ENCODE peak calls at places on chromosome 1, in ten cellular contexts. E, Q, H, V, L, J, U, R, G and O are unnamed samples.

GRCh38 chr1:101996830-101997485 is at the start of gene OLFM3:
- DNase-seq in J (no peak), G (peak; percentile 65), E (peak; percentile 86), Q (peak; percentile 53), V (no peak), H (peak; percentile 12), L (no peak), R (no peak), U (no peak), O (no peak)

GRCh38 chr1:13892671-13893325 is 192.8 kb downstream of the PRDM2 start:
- DNase-seq in U (no peak), R (no peak), G (no peak), E (peak; percentile 39), H (peak; percentile 6), Q (no peak), V (peak; percentile 57), J (no peak), L (no peak), O (no peak)

GRCh38 chr1:202760589-202760988 is 47.6 kb downstream of the KDM5B start:
- DNase-seq in H (no peak), V (no peak), E (no peak), L (no peak), J (no peak), G (no peak), R (no peak), Q (no peak), U (no peak), O (no peak)

GRCh38 chr1:19435181-19435580 is 50.2 kb downstream of the CAPZB start:
- DNase-seq in R (no peak), U (no peak), G (no peak), J (no peak), V (no peak), Q (no peak), E (no peak), H (no peak), L (no peak), O (no peak)

GRCh38 chr1:84433253-84434080 is 35.2 kb downstream of the DNASE2B start:
- DNase-seq in L (peak; percentile 22), R (peak; percentile 18), V (peak; percentile 96), Q (peak; percentile 87), G (peak; percentile 77), H (peak; percentile 65), E (peak; percentile 75), J (peak; percentile 36), U (peak; percentile 32), O (no peak)

GRCh38 chr1:196462101-196462500 is 146.1 kb downstream of the KCNT2 start:
- DNase-seq in Q (no peak), E (no peak), J (no peak), U (no peak), R (no peak), L (no peak), H (no peak), V (no peak), G (no peak), O (no peak)

GRCh38 chr1:235093013-235093618 is 35.5 kb downstream of the TOMM20 start:
- DNase-seq in J (no peak), R (no peak), H (peak; percentile 19), G (peak; percentile 80), E (peak; percentile 93), U (no peak), V (peak; percentile 61), Q (peak; percentile 49), L (no peak), O (no peak)

GRCh38 chr1:44327679-44328491 is 27.2 kb downstream of the ERI3 start:
- DNase-seq in L (no peak), J (no peak), H (no peak), Q (peak; percentile 100), U (no peak), V (peak; percentile 89), E (peak; percentile 91), G (peak; percentile 81), R (no peak), O (no peak)

GRCh38 chr1:110356379-110356778 is 17.2 kb downstream of the RBM15 start:
- DNase-seq in G (peak; percentile 34), Q (no peak), U (no peak), H (no peak), E (no peak), J (no peak), R (no peak), L (no peak), V (peak; percentile 44), O (no peak)

GRCh38 chr1:81660286-81660685 is 140.4 kb upstream of the ADGRL2 start:
- DNase-seq in G (no peak), E (peak; percentile 21), J (no peak), L (no peak), V (no peak), U (no peak), Q (peak; percentile 10), H (no peak), R (no peak), O (no peak)

GRCh38 chr1:9842781-9843575 is 19.2 kb upstream of the CLSTN1 start:
- DNase-seq in J (no peak), U (no peak), R (no peak), G (peak; percentile 22), V (no peak), Q (no peak), L (no peak), E (no peak), H (no peak), O (peak; percentile 83)

GRCh38 chr1:227945891-227946623 is 1.7 kb downstream of the WNT9A start:
- DNase-seq in E (peak; percentile 31), U (no peak), Q (peak; percentile 73), V (peak; percentile 81), R (no peak), G (peak; percentile 79), H (no peak), J (no peak), L (no peak), O (peak; percentile 92)

GRCh38 chr1:6002714-6003501 is 10.7 kb upstream of the NPHP4 start:
- DNase-seq in Q (no peak), L (no peak), J (no peak), G (peak; percentile 61), H (no peak), U (no peak), E (no peak), V (no peak), R (no peak), O (peak; percentile 69)

GRCh38 chr1:63759778-63760177 is 14.0 kb upstream of the ROR1 start:
- DNase-seq in U (no peak), Q (no peak), H (no peak), J (no peak), V (no peak), L (no peak), E (no peak), R (no peak), G (no peak), O (no peak)

GRCh38 chr1:12314328-12314903 is 84.6 kb downstream of the VPS13D start:
- DNase-seq in U (no peak), E (no peak), J (no peak), G (no peak), V (no peak), R (no peak), H (no peak), Q (peak; percentile 41), L (no peak), O (no peak)

GRCh38 chr1:3307359-3307758 is 147.1 kb upstream of the ARHGEF16 start:
- DNase-seq in Q (no peak), J (no peak), G (no peak), R (no peak), E (no peak), H (no peak), V (no peak), U (no peak), L (no peak), O (no peak)

GRCh38 chr1:167582064-167582463 is 28.5 kb upstream of the CREG1 start:
- DNase-seq in L (no peak), H (no peak), Q (no peak), J (no peak), G (no peak), E (no peak), U (no peak), V (no peak), R (no peak), O (no peak)

GRCh38 chr1:36384542-36385409 is 948 bp downstream of the STK40 start:
- DNase-seq in G (peak; percentile 24), E (peak; percentile 70), Q (peak; percentile 51), J (peak; percentile 17), U (no peak), L (peak; percentile 46), R (peak; percentile 19), H (peak; percentile 58), V (peak; percentile 82), O (no peak)

GRCh38 chr1:220325306-220325995 is 53.2 kb upstream of the RAB3GAP2 start:
- DNase-seq in L (no peak), Q (no peak), G (no peak), J (no peak), U (no peak), R (no peak), V (no peak), H (no peak), E (no peak), O (no peak)

GRCh38 chr1:223216074-223216473 is 73.0 kb upstream of the TLR5 start:
- DNase-seq in R (no peak), Q (no peak), H (no peak), E (no peak), J (no peak), L (no peak), G (no peak), V (no peak), U (no peak), O (no peak)

GRCh38 chr1:12619396-12620141 is 1.6 kb upstream of the DHRS3 start:
- DNase-seq in U (peak; percentile 61), V (peak; percentile 37), Q (peak; percentile 89), L (peak; percentile 65), R (peak; percentile 58), G (peak; percentile 78), H (peak; percentile 88), E (peak; percentile 93), J (peak; percentile 67), O (no peak)

GRCh38 chr1:183472488-183473285 is at the start of gene SMG7:
- DNase-seq in E (peak; percentile 60), U (peak; percentile 33), Q (peak; percentile 50), H (peak; percentile 64), L (peak; percentile 60), R (peak; percentile 52), V (peak; percentile 77), J (peak; percentile 23), G (peak; percentile 27), O (peak; percentile 97)

GRCh38 chr1:111748618-111749337 is 6.9 kb upstream of the DDX20 start:
- DNase-seq in U (no peak), H (no peak), J (no peak), G (no peak), Q (no peak), L (no peak), V (no peak), R (no peak), E (peak; percentile 45), O (no peak)

GRCh38 chr1:177629526-177629925 is 340.3 kb downstream of the SEC16B start:
- DNase-seq in G (no peak), H (no peak), R (no peak), Q (no peak), J (no peak), V (no peak), U (no peak), E (no peak), L (no peak), O (no peak)

GRCh38 chr1:28926629-28927441 is 12.5 kb downstream of the EPB41 start:
- DNase-seq in R (no peak), G (peak; percentile 26), U (no peak), V (peak; percentile 33), J (peak; percentile 38), Q (no peak), E (peak; percentile 50), L (no peak), H (peak; percentile 24), O (no peak)

GRCh38 chr1:153627797-153628626 is at the start of gene S100A1:
- DNase-seq in H (no peak), R (no peak), V (no peak), G (no peak), E (peak; percentile 35), L (no peak), U (no peak), Q (no peak), J (no peak), O (peak; percentile 79)

GRCh38 chr1:19979494-19979977 is at the start of gene PLA2G2A:
- DNase-seq in U (no peak), H (no peak), E (no peak), L (no peak), J (no peak), R (no peak), G (no peak), Q (no peak), V (no peak), O (no peak)

GRCh38 chr1:7341145-7341900 is 429.8 kb upstream of the VAMP3 start:
- DNase-seq in H (no peak), G (peak; percentile 77), J (no peak), E (no peak), R (no peak), L (no peak), U (no peak), V (peak; percentile 67), Q (no peak), O (no peak)